ENCODE peak calls at places on chromosomes 7 and 10, in five cellular contexts. One of them, this sample, is unnamed. For H3K4me1, the result is how much of the 10 kb centered on the place peaks cover.

GRCh38 chr10:132301371-132302330 is 6.1 kb downstream of the STK32C start:
- DNase-seq in lower lobe of right lung: no peak
- DNase-seq in heart left ventricle: peak
- DNase-seq in lung: no peak
- DNase-seq in neuronal stem cell: no peak
- DNase-seq in this sample: no peak

GRCh38 chr10:88898727-88899126 is 18.7 kb downstream of the STAMBPL1 start:
- DNase-seq in lower lobe of right lung: no peak
- DNase-seq in heart left ventricle: no peak
- DNase-seq in lung: no peak
- DNase-seq in neuronal stem cell: no peak
- DNase-seq in this sample: no peak

GRCh38 chr7:36487756-36488336 is 98.2 kb downstream of the ANLN start:
- DNase-seq in lower lobe of right lung: no peak
- DNase-seq in heart left ventricle: no peak
- DNase-seq in lung: no peak
- DNase-seq in neuronal stem cell: peak
- DNase-seq in this sample: peak

GRCh38 chr10:13023754-13024153 is 22.2 kb upstream of the CCDC3 start:
- DNase-seq in lower lobe of right lung: no peak
- DNase-seq in heart left ventricle: no peak
- DNase-seq in lung: no peak
- DNase-seq in neuronal stem cell: no peak
- DNase-seq in this sample: no peak

GRCh38 chr7:143901360-143901709 is 641 bp downstream of the TCAF1 start:
- DNase-seq in lower lobe of right lung: peak
- DNase-seq in heart left ventricle: peak
- DNase-seq in lung: peak
- DNase-seq in neuronal stem cell: peak
- DNase-seq in this sample: no peak

GRCh38 chr10:132186488-132187413 is at the start of gene DPYSL4:
- DNase-seq in lower lobe of right lung: no peak
- DNase-seq in heart left ventricle: no peak
- DNase-seq in lung: no peak
- DNase-seq in neuronal stem cell: no peak
- DNase-seq in this sample: peak

GRCh38 chr7:74012842-74013249 is 15.1 kb upstream of the ELN start:
- DNase-seq in lower lobe of right lung: no peak
- DNase-seq in heart left ventricle: no peak
- DNase-seq in lung: no peak
- DNase-seq in neuronal stem cell: no peak
- DNase-seq in this sample: no peak

GRCh38 chr7:80859272-80859970 is 59.4 kb downstream of the SEMA3C start:
- DNase-seq in lower lobe of right lung: peak
- DNase-seq in heart left ventricle: peak
- DNase-seq in lung: no peak
- DNase-seq in neuronal stem cell: no peak
- DNase-seq in this sample: peak

GRCh38 chr7:154953006-154953684 is 49.8 kb downstream of the PAXIP1 start:
- DNase-seq in lower lobe of right lung: peak
- DNase-seq in heart left ventricle: peak
- DNase-seq in lung: peak
- DNase-seq in neuronal stem cell: peak
- DNase-seq in this sample: peak

GRCh38 chr10:26335574-26336093 is 102.5 kb upstream of the APBB1IP start:
- DNase-seq in lower lobe of right lung: no peak
- DNase-seq in heart left ventricle: no peak
- DNase-seq in lung: no peak
- DNase-seq in neuronal stem cell: no peak
- DNase-seq in this sample: no peak

GRCh38 chr10:7306147-7306546 is 104.7 kb downstream of the SFMBT2 start:
- DNase-seq in lower lobe of right lung: no peak
- DNase-seq in heart left ventricle: no peak
- DNase-seq in lung: no peak
- DNase-seq in neuronal stem cell: no peak
- DNase-seq in this sample: no peak

GRCh38 chr10:30055094-30055701 is 4.2 kb downstream of the JCAD start:
- DNase-seq in lower lobe of right lung: no peak
- DNase-seq in heart left ventricle: no peak
- DNase-seq in lung: no peak
- DNase-seq in neuronal stem cell: no peak
- DNase-seq in this sample: no peak

GRCh38 chr7:12518920-12519681 is 51.4 kb upstream of the SCIN start:
- DNase-seq in lower lobe of right lung: no peak
- DNase-seq in heart left ventricle: no peak
- DNase-seq in lung: no peak
- DNase-seq in neuronal stem cell: no peak
- DNase-seq in this sample: peak

GRCh38 chr10:96578633-96579032 is 8.2 kb downstream of the TM9SF3 start:
- DNase-seq in lower lobe of right lung: no peak
- DNase-seq in heart left ventricle: no peak
- DNase-seq in lung: no peak
- DNase-seq in neuronal stem cell: no peak
- DNase-seq in this sample: no peak
- H3K4me1 ChIP-seq in lower lobe of right lung: half or more
- H3K4me1 ChIP-seq in heart left ventricle: under half
- H3K4me1 ChIP-seq in lung: under half
- H3K4me1 ChIP-seq in neuronal stem cell: under half
- H3K4me1 ChIP-seq in this sample: under half

DNA sequence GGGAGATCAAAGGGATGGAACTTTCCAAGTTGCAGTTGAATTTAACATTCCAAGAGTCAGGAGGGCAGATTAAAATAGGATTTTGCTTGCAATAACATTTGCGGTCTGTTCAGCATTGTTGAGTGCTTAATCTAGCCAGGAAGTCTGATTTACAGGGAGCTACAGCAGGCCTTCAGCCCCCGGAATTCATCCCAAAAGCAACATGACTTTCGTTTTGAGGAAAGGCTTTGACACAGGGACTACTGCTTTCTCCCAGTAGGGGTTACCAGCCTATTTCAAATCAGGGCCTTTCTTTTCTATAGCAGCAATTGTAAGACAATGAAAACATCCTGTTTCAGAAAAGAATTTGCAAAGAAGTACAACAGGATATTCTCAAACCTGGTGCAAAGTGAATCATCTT is 279.7 kb upstream of the PITRM1 start:
- DNase-seq in lower lobe of right lung: no peak
- DNase-seq in heart left ventricle: no peak
- DNase-seq in lung: no peak
- DNase-seq in neuronal stem cell: no peak
- DNase-seq in this sample: peak
- H3K27ac ChIP-seq in lower lobe of right lung: peak
- H3K27ac ChIP-seq in heart left ventricle: peak
- H3K27ac ChIP-seq in lung: peak
- H3K27ac ChIP-seq in neuronal stem cell: no peak
- H3K27ac ChIP-seq in this sample: no peak

GRCh38 chr7:137934941-137935848 is 66.7 kb downstream of the CREB3L2 start:
- DNase-seq in lower lobe of right lung: no peak
- DNase-seq in heart left ventricle: no peak
- DNase-seq in lung: no peak
- DNase-seq in neuronal stem cell: no peak
- DNase-seq in this sample: no peak
- H3K4me1 ChIP-seq in lower lobe of right lung: half or more
- H3K4me1 ChIP-seq in heart left ventricle: under half
- H3K4me1 ChIP-seq in lung: under half
- H3K4me1 ChIP-seq in neuronal stem cell: under half
- H3K4me1 ChIP-seq in this sample: under half

GRCh38 chr10:69730251-69731156 is 71.2 kb upstream of the COL13A1 start:
- DNase-seq in lower lobe of right lung: no peak
- DNase-seq in heart left ventricle: peak
- DNase-seq in lung: peak
- DNase-seq in neuronal stem cell: no peak
- DNase-seq in this sample: no peak
- H3K27ac ChIP-seq in lower lobe of right lung: no peak
- H3K27ac ChIP-seq in heart left ventricle: peak
- H3K27ac ChIP-seq in lung: peak
- H3K27ac ChIP-seq in neuronal stem cell: no peak
- H3K27ac ChIP-seq in this sample: no peak

GRCh38 chr7:46939558-46939957 is 642.4 kb downstream of the TNS3 start:
- DNase-seq in lower lobe of right lung: no peak
- DNase-seq in heart left ventricle: no peak
- DNase-seq in lung: no peak
- DNase-seq in neuronal stem cell: no peak
- DNase-seq in this sample: no peak

GRCh38 chr7:46939089-46939488 is 642.8 kb downstream of the TNS3 start:
- DNase-seq in lower lobe of right lung: no peak
- DNase-seq in heart left ventricle: no peak
- DNase-seq in lung: no peak
- DNase-seq in neuronal stem cell: no peak
- DNase-seq in this sample: no peak

GRCh38 chr7:46942574-46942973 is 639.3 kb downstream of the TNS3 start:
- DNase-seq in lower lobe of right lung: no peak
- DNase-seq in heart left ventricle: no peak
- DNase-seq in lung: no peak
- DNase-seq in neuronal stem cell: no peak
- DNase-seq in this sample: no peak

GRCh38 chr7:46937826-46938225 is 644.1 kb downstream of the TNS3 start:
- DNase-seq in lower lobe of right lung: no peak
- DNase-seq in heart left ventricle: no peak
- DNase-seq in lung: no peak
- DNase-seq in neuronal stem cell: no peak
- DNase-seq in this sample: no peak

GRCh38 chr7:46940178-46940577 is 641.7 kb downstream of the TNS3 start:
- DNase-seq in lower lobe of right lung: no peak
- DNase-seq in heart left ventricle: no peak
- DNase-seq in lung: no peak
- DNase-seq in neuronal stem cell: no peak
- DNase-seq in this sample: no peak
- H3K4me1 ChIP-seq in lower lobe of right lung: under half
- H3K4me1 ChIP-seq in heart left ventricle: under half
- H3K4me1 ChIP-seq in lung: under half
- H3K4me1 ChIP-seq in neuronal stem cell: under half
- H3K4me1 ChIP-seq in this sample: under half

DNA sequence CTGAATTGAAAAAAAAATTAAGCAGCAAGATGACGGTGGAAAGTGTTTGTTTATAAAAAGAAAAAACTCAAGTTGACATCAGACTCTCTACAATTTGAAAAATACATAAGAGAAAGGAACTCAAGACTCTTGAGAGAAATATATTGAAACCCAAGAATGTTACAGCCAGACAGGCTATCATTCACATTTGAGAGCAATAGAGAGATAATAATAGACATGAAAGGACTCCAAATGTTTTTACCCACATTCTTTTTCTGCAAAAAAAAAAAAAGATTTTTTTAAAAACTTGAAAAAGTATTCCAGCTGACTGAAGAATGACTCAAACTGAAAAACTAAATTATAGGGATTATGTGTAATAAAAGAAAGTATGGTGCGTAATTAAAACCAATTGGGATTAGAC is 532.4 kb downstream of the INHBA start:
- DNase-seq in lower lobe of right lung: no peak
- DNase-seq in heart left ventricle: no peak
- DNase-seq in lung: no peak
- DNase-seq in neuronal stem cell: no peak
- DNase-seq in this sample: no peak
- H3K27ac ChIP-seq in lower lobe of right lung: no peak
- H3K27ac ChIP-seq in heart left ventricle: no peak
- H3K27ac ChIP-seq in lung: no peak
- H3K27ac ChIP-seq in neuronal stem cell: no peak
- H3K27ac ChIP-seq in this sample: no peak

GRCh38 chr10:35448687-35449662 is 112.7 kb downstream of the CCNY start:
- DNase-seq in lower lobe of right lung: no peak
- DNase-seq in heart left ventricle: peak
- DNase-seq in lung: no peak
- DNase-seq in neuronal stem cell: no peak
- DNase-seq in this sample: no peak

GRCh38 chr10:35451103-35452016 is 115.1 kb downstream of the CCNY start:
- DNase-seq in lower lobe of right lung: no peak
- DNase-seq in heart left ventricle: peak
- DNase-seq in lung: no peak
- DNase-seq in neuronal stem cell: no peak
- DNase-seq in this sample: no peak

GRCh38 chr10:35447693-35448407 is 111.5 kb downstream of the CCNY start:
- DNase-seq in lower lobe of right lung: no peak
- DNase-seq in heart left ventricle: no peak
- DNase-seq in lung: no peak
- DNase-seq in neuronal stem cell: no peak
- DNase-seq in this sample: peak

GRCh38 chr10:35452847-35453246 is 116.5 kb downstream of the CCNY start:
- DNase-seq in lower lobe of right lung: no peak
- DNase-seq in heart left ventricle: no peak
- DNase-seq in lung: no peak
- DNase-seq in neuronal stem cell: no peak
- DNase-seq in this sample: no peak

DNA sequence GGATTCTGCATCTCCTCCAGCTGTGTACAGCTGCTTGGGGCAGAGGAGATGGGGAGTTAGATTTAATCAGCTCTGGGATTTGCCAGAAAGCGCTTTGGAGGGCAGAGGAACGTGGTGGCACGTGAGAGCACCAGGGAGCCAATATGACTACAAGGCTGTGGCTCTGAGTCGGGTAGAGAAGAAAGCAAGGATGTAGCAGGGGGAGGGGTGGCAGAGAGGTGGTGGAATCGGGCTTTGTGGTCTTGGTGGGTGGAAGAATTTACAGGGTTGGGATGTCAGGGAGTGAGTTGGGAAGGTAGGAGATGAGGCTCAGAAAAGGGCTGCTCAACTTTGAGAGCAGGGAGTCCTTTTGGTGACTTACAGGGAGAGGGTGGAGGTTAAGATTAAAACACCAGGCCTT is 113.6 kb downstream of the CCNY start:
- DNase-seq in lower lobe of right lung: no peak
- DNase-seq in heart left ventricle: no peak
- DNase-seq in lung: no peak
- DNase-seq in neuronal stem cell: no peak
- DNase-seq in this sample: no peak
- H3K4me1 ChIP-seq in lower lobe of right lung: half or more
- H3K4me1 ChIP-seq in heart left ventricle: half or more
- H3K4me1 ChIP-seq in lung: under half
- H3K4me1 ChIP-seq in neuronal stem cell: under half
- H3K4me1 ChIP-seq in this sample: under half

GRCh38 chr7:45410893-45411292 is 163.3 kb upstream of the ADCY1 start:
- DNase-seq in lower lobe of right lung: no peak
- DNase-seq in heart left ventricle: no peak
- DNase-seq in lung: no peak
- DNase-seq in neuronal stem cell: no peak
- DNase-seq in this sample: no peak
- H3K27ac ChIP-seq in lower lobe of right lung: no peak
- H3K27ac ChIP-seq in heart left ventricle: no peak
- H3K27ac ChIP-seq in lung: no peak
- H3K27ac ChIP-seq in neuronal stem cell: no peak
- H3K27ac ChIP-seq in this sample: no peak

GRCh38 chr10:36581237-36581636 is 544.2 kb upstream of the ANKRD30A start:
- DNase-seq in lower lobe of right lung: no peak
- DNase-seq in heart left ventricle: no peak
- DNase-seq in lung: no peak
- DNase-seq in neuronal stem cell: no peak
- DNase-seq in this sample: no peak
- H3K4me1 ChIP-seq in lower lobe of right lung: under half
- H3K4me1 ChIP-seq in heart left ventricle: under half
- H3K4me1 ChIP-seq in lung: under half
- H3K4me1 ChIP-seq in neuronal stem cell: under half
- H3K4me1 ChIP-seq in this sample: under half